ENCODE peak calls at places on chromosome 5, in four cellular contexts. W is stomach, T is cardiac muscle cell, N is heart left ventricle. S is an unnamed sample.

GRCh38 chr5:172769598-172770373 is 1.2 kb downstream of the DUSP1 start:
- DNase-seq in W (no peak), T (peak; percentile 33), N (peak; percentile 61), S (no peak)

GRCh38 chr5:131644822-131645221 is 9.8 kb upstream of the RAPGEF6 start:
- DNase-seq in W (no peak), T (no peak), N (no peak), S (no peak)

GRCh38 chr5:157085930-157086329 is 22.9 kb downstream of the HAVCR2 start:
- DNase-seq in W (no peak), T (no peak), N (no peak), S (no peak)

GRCh38 chr5:39025456-39025855 is 48.7 kb downstream of the RICTOR start:
- DNase-seq in W (no peak), T (no peak), N (no peak), S (no peak)

GRCh38 chr5:148491015-148491792 is 107.4 kb downstream of the FBXO38 start:
- DNase-seq in W (no peak), T (no peak), N (no peak), S (no peak)

GRCh38 chr5:65801332-65801731 is 79.3 kb downstream of the NLN start:
- DNase-seq in W (no peak), T (no peak), N (no peak), S (no peak)

GRCh38 chr5:103006921-103007320 is 113.0 kb downstream of the GIN1 start:
- DNase-seq in W (no peak), T (no peak), N (no peak), S (no peak)

GRCh38 chr5:55172937-55173695 is at the start of gene CDC20B:
- DNase-seq in W (peak; percentile 78), T (peak; percentile 93), N (peak; percentile 75), S (no peak)

GRCh38 chr5:134005415-134006118 is 792 bp upstream of the VDAC1 start:
- DNase-seq in W (peak; percentile 50), T (peak; percentile 44), N (no peak), S (no peak)

GRCh38 chr5:111853748-111854147 is 96.8 kb upstream of the NREP start:
- DNase-seq in W (no peak), T (no peak), N (peak; percentile 18), S (no peak)

GRCh38 chr5:55232985-55233928 is at the start of gene CCNO:
- DNase-seq in W (peak; percentile 88), T (peak; percentile 90), N (peak; percentile 53), S (no peak)

GRCh38 chr5:77719666-77720363 is 56.3 kb downstream of the TBCA start:
- DNase-seq in W (no peak), T (no peak), N (no peak), S (no peak)

GRCh38 chr5:38613992-38614836 is 57.8 kb upstream of the LIFR start:
- DNase-seq in W (peak; percentile 95), T (no peak), N (no peak), S (peak; percentile 99)

GRCh38 chr5:150060471-150060870 is 25.9 kb downstream of the CSF1R start:
- DNase-seq in W (no peak), T (no peak), N (no peak), S (no peak)

GRCh38 chr5:107652839-107653607 is 17.7 kb downstream of the EFNA5 start:
- DNase-seq in W (peak; percentile 27), T (no peak), N (no peak), S (no peak)

GRCh38 chr5:118371973-118372650 is 616.2 kb downstream of the DTWD2 start:
- DNase-seq in W (no peak), T (no peak), N (peak; percentile 36), S (no peak)

GRCh38 chr5:56585466-56585865 is 229.9 kb upstream of the MAP3K1 start:
- DNase-seq in W (no peak), T (no peak), N (no peak), S (no peak)

GRCh38 chr5:77882670-77883257 is 106.6 kb upstream of the TBCA start:
- DNase-seq in W (no peak), T (no peak), N (no peak), S (no peak)

GRCh38 chr5:58315794-58316193 is 144.1 kb downstream of the PLK2 start:
- DNase-seq in W (no peak), T (no peak), N (no peak), S (peak; percentile 22)

GRCh38 chr5:91365498-91365897 is 17.6 kb downstream of the ARRDC3 start:
- DNase-seq in W (no peak), T (no peak), N (no peak), S (no peak)

GRCh38 chr5:90606539-90606938 is 47.9 kb downstream of the ADGRV1 start:
- DNase-seq in W (no peak), T (peak; percentile 28), N (no peak), S (no peak)

GRCh38 chr5:80481019-80481893 is 6.6 kb upstream of the FAM151B start:
- DNase-seq in W (peak; percentile 51), T (peak; percentile 64), N (no peak), S (no peak)

GRCh38 chr5:167582263-167582662 is 709.2 kb upstream of the WWC1 start:
- DNase-seq in W (no peak), T (no peak), N (no peak), S (no peak)

GRCh38 chr5:54996476-54996875 is 11.1 kb upstream of the ESM1 start:
- DNase-seq in W (no peak), T (no peak), N (no peak), S (no peak)

GRCh38 chr5:52702877-52703276 is 84.8 kb upstream of the ITGA1 start:
- DNase-seq in W (no peak), T (no peak), N (no peak), S (no peak)

GRCh38 chr5:63963080-63963735 is 963 bp upstream of the HTR1A start:
- DNase-seq in W (no peak), T (peak; percentile 92), N (no peak), S (peak; percentile 54)

GRCh38 chr5:24668050-24668449 is 23.3 kb upstream of the CDH10 start:
- DNase-seq in W (no peak), T (no peak), N (no peak), S (no peak)

GRCh38 chr5:140549237-140550144 is 2.0 kb downstream of the EIF4EBP3 start:
- DNase-seq in W (peak; percentile 86), T (peak; percentile 28), N (peak; percentile 72), S (peak; percentile 37)

GRCh38 chr5:107894361-107894760 is 223.6 kb upstream of the EFNA5 start:
- DNase-seq in W (no peak), T (no peak), N (no peak), S (no peak)

GRCh38 chr5:151480859-151481258 is 33.5 kb downstream of the SLC36A1 start:
- DNase-seq in W (no peak), T (no peak), N (no peak), S (no peak)

GRCh38 chr5:82160948-82161347 is 117.2 kb downstream of the RPS23 start:
- DNase-seq in W (no peak), T (no peak), N (no peak), S (no peak)

GRCh38 chr5:159792180-159792579 is 124.1 kb upstream of the ADRA1B start:
- DNase-seq in W (no peak), T (no peak), N (no peak), S (no peak)

DNA sequence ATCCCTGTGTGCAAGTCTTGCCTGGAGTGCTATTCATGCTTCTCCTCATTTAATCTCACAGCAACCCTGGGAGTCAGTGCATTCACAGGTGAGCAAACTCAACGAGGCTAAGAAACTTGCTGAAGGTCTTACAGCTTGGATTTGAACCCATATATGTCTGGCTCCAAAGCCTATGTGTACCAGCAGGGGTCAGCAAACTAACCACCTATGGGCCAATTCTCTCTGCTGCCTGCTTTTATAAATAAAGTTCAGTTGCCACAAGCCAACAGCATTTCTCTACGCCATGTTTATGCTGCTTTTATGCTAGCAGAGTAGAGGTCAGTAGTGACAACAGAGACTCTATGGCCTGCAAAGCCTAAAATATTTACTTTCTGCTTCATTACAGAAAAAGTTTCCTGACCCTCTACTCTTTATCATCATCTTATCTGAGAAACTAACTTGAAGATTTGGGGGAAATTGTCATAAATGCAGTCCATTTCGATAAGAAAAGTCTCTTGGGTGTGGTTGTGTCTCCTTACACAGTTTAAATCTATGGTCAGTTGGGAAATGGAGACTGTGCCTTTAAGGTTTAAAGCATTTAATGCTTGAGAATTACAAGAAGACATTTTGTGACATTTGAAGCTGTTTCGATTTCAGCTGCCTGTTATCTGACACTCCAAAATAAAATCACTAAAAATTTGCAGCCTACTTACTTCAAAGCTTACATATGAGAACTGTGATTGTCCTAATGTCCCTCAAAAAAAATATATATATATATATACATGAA is 137.7 kb downstream of the PRELID2 start:
- DNase-seq in W (no peak), T (peak; percentile 13), N (no peak), S (no peak)
- TF ChIP-seq CTCF in W (no peak), T (peak; percentile 73), N (peak; percentile 35), S (peak; percentile 57)

DNA sequence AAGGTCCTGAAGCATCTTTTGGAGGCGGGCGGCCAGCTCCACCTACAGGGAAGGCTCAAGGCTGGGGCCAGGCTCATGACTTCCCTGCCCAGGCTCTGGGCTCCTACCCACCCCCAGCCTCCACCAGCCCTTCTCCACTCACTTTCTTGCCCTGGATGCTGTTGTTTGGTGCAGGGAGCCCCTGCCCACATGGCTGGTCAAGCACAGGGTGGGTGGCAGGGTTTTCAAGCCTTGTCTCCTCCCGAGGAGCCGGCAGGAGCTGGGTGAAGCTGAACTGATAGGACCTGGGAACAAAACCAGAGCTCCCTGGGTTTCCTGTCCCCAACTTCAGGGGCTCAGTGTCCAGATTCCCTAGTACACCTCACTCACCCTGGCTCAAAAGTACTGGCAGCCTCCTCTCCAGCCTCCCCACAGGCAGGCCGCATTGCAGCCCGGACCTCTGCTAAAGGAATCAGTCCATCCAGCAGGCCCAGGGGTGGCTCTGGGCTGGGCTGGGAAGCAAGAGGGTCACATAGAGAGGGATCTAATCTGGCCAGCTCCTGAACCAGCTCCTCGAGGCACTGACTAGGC is 6.9 kb downstream of the SHROOM1 start:
- DNase-seq in W (no peak), T (no peak), N (no peak), S (no peak)
- H3K4me3 ChIP-seq in W (no peak overlapping the region), T (no peak overlapping the region), N (peak overlapping the region; percentile 22), S (no peak overlapping the region)

GRCh38 chr5:79109527-79110492 is 1.8 kb upstream of the BHMT start:
- DNase-seq in W (no peak), T (peak; percentile 15), N (no peak), S (no peak)
- TF ChIP-seq CTCF in W (no peak), T (peak; percentile 45), N (peak; percentile 31), S (peak; percentile 21)

GRCh38 chr5:1347571-1347970 is 2.7 kb upstream of the CLPTM1L start:
- DNase-seq in W (no peak), T (no peak), N (no peak), S (no peak)
- H3K4me3 ChIP-seq in W (no peak overlapping the region), T (no peak overlapping the region), N (no peak overlapping the region), S (no peak overlapping the region)

DNA sequence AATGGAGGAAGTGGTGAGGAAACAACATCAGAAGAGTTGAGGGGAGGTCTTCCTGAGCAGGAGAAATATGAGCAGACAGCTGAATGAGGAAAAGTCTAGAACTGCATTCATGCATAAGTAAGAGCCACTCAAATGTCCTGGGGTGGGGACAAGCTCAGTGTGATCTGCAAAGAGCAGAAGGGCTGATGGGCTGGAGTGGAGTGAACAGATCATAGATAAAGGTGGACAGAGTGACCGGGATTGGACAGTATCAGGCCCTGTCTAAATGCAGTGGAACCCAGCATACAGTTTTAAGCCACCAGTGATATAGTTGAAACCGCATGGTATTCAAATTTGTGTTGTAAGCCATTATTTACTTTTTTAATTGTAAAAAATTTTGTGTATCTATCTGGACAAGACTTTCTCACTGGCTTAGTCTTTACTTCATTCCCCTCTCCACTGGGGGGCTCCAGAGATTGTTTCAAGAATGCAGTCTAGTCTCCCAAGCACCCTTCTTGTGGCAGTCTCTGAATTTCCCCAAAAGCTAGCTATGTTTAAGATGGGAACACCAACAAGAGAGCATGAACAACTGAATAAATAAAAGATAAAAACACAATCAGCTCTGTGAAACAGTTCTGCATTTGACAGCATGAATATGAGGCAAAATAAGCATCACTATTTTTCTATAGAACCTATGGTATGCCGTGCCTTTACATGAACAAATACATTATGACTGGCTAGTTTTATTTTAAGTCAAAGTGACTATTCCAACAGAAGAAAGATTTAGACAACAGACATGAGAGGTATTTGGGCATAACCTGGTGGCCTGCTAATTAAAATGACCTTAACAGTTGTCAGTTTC is 10.7 kb upstream of the STK32A start:
- DNase-seq in W (peak; percentile 31), T (peak; percentile 56), N (no peak), S (no peak)
- TF ChIP-seq CTCF in W (peak; percentile 51), T (peak; percentile 72), N (peak; percentile 55), S (peak; percentile 66)

S was measured in LNCaP clone FGC.